ENCODE peak calls at places on chromosome 10, in four cellular contexts. J is hepatic stellate cell; L is NCI-H524 treated with DMSO at 0.1 percent for 48 hours; D is activated CD8-positive, alpha-beta memory T cell treated with anti-CD3 and anti-CD28 coated beads for 48 hours. H is an unnamed sample.
A peak's percentile ranks its signal among the peaks of the same experiment; 100 is the strongest.

GRCh38 chr10:59700709-59701108 is 8.9 kb downstream of the SLC16A9 start:
- DNase-seq in L (no peak), J (no peak), D (no peak), H (no peak)

GRCh38 chr10:9018161-9018843 is 963.8 kb downstream of the GATA3 start:
- DNase-seq in D (no peak), L (no peak), J (no peak), H (no peak)

GRCh38 chr10:112314822-112315474 is 31.7 kb downstream of the TECTB start:
- DNase-seq in D (peak; percentile 71), L (no peak), J (peak; percentile 70), H (peak; percentile 56)

GRCh38 chr10:71086439-71087080 is 125.8 kb upstream of the UNC5B start:
- DNase-seq in J (no peak), D (no peak), L (no peak), H (no peak)

GRCh38 chr10:125122566-125122965 is 37.8 kb downstream of the CTBP2 start:
- DNase-seq in L (no peak), D (no peak), J (no peak), H (no peak)

GRCh38 chr10:115948415-115948814 is 324.6 kb downstream of the GFRA1 start:
- DNase-seq in D (no peak), L (no peak), J (no peak), H (peak; percentile 7)

GRCh38 chr10:75201793-75202307 is 8.7 kb upstream of the VDAC2 start:
- DNase-seq in L (no peak), J (no peak), D (no peak), H (no peak)

GRCh38 chr10:82206831-82207230 is 331.8 kb downstream of the NRG3 start:
- DNase-seq in D (no peak), L (no peak), J (no peak), H (no peak)

GRCh38 chr10:132859084-132859855 is 73.3 kb upstream of the NKX6-2 start:
- DNase-seq in L (no peak), D (no peak), J (no peak), H (no peak)

GRCh38 chr10:73973427-73973826 is 24.5 kb upstream of the VCL start:
- DNase-seq in J (no peak), L (no peak), D (no peak), H (no peak)

GRCh38 chr10:124025638-124026336 is 67.6 kb downstream of the CHST15 start:
- DNase-seq in D (no peak), J (no peak), L (no peak), H (no peak)

GRCh38 chr10:29037348-29038113 is 251.3 kb upstream of the LYZL1 start:
- DNase-seq in J (no peak), D (no peak), L (no peak), H (no peak)

GRCh38 chr10:52451817-52452216 is 137.7 kb downstream of the DKK1 start:
- DNase-seq in J (no peak), L (no peak), D (no peak), H (peak; percentile 42)

GRCh38 chr10:104515670-104516199 is 125.4 kb upstream of the SORCS3 start:
- DNase-seq in J (no peak), D (no peak), L (no peak), H (no peak)

GRCh38 chr10:17470246-17470645 is 15.9 kb upstream of the ST8SIA6 start:
- DNase-seq in L (no peak), D (no peak), J (no peak), H (no peak)

GRCh38 chr10:129773359-129773990 is 190.6 kb downstream of the EBF3 start:
- DNase-seq in L (no peak), D (no peak), J (no peak), H (no peak)

GRCh38 chr10:90148121-90148855 is 446.9 kb downstream of the KIF20B start:
- DNase-seq in J (peak; percentile 7), D (no peak), L (no peak), H (peak; percentile 2)

GRCh38 chr10:70728328-70728727 is 56.0 kb downstream of the ADAMTS14 start:
- DNase-seq in J (no peak), D (no peak), L (no peak), H (no peak)

GRCh38 chr10:106424076-106424475 is 740.4 kb downstream of the SORCS1 start:
- DNase-seq in L (no peak), J (peak; percentile 8), D (no peak), H (no peak)

GRCh38 chr10:4470231-4470840 is 355.7 kb upstream of the AKR1E2 start:
- DNase-seq in L (no peak), D (no peak), J (peak; percentile 56), H (peak; percentile 13)

GRCh38 chr10:100470367-100470766 is 7.6 kb downstream of the WNT8B start:
- DNase-seq in L (no peak), J (no peak), D (no peak), H (no peak)

GRCh38 chr10:131436467-131436866 is 124.9 kb upstream of the TCERG1L start:
- DNase-seq in L (no peak), D (no peak), J (no peak), H (no peak)

GRCh38 chr10:99344715-99345114 is 15.6 kb downstream of the CNNM1 start:
- DNase-seq in D (no peak), J (no peak), L (no peak), H (no peak)

GRCh38 chr10:80596391-80597257 is 58.9 kb downstream of the SH2D4B start:
- DNase-seq in L (no peak), D (no peak), J (peak; percentile 41), H (peak; percentile 27)

GRCh38 chr10:6583447-6583846 is 3.4 kb upstream of the PRKCQ start:
- DNase-seq in J (no peak), D (no peak), L (no peak), H (no peak)

GRCh38 chr10:84205049-84205852 is 10.9 kb downstream of the CDHR1 start:
- DNase-seq in D (peak; percentile 54), L (no peak), J (peak; percentile 63), H (peak; percentile 56)

GRCh38 chr10:124708922-124709520 is 35.2 kb downstream of the FAM53B start:
- DNase-seq in J (no peak), D (no peak), L (no peak), H (no peak)

H was measured in COLO829.